ENCODE peak calls at places on chromosomes 3 and 15, in ten cellular contexts. A is T-helper 1 cell; W is stimulated activated CD8-positive, alpha-beta memory T cell treated with anti-CD3 and anti-CD28 coated beads, Interleukin-2, amount 100 ng/mL, for 1 hour; Y is activated T-helper 1 cell treated with Interleukin-2 at 50 U/mL for 16 hours; T is HuH-7; H is mesothelial cell of epicardium; N is lung; B is astrocyte; Z is NCI-H774; D is choroid plexus epithelial cell. V is an unnamed sample.
A peak's percentile ranks its signal among the peaks of the same experiment; 100 is the strongest.

GRCh38 chr3:15010664-15011063 is 54.5 kb downstream of the MRPS25 start:
- DNase-seq in H (no peak), N (no peak), W (no peak), A (no peak), T (no peak), D (no peak), Y (no peak), Z (no peak), B (peak; percentile 12), V (no peak)

GRCh38 chr15:84748274-84749110 is at the start of gene ZNF592:
- DNase-seq in Z (peak; percentile 72), B (peak; percentile 45), A (peak; percentile 83), N (peak; percentile 86), T (peak; percentile 64), W (peak; percentile 68), Y (peak; percentile 77), D (peak; percentile 76), H (peak; percentile 70), V (peak; percentile 60)

GRCh38 chr15:71598741-71599140 is 211.6 kb upstream of the NR2E3 start:
- DNase-seq in Y (no peak), T (no peak), Z (no peak), N (no peak), W (no peak), D (no peak), H (no peak), B (no peak), A (no peak), V (no peak)

GRCh38 chr3:64398431-64398830 is 173.2 kb upstream of the PRICKLE2 start:
- DNase-seq in T (no peak), B (peak; percentile 34), W (no peak), Z (no peak), Y (no peak), N (no peak), H (no peak), A (no peak), D (no peak), V (no peak)

GRCh38 chr3:141795719-141796435 is 32.7 kb downstream of the GRK7 start:
- DNase-seq in Y (no peak), D (no peak), A (peak; percentile 23), T (no peak), B (no peak), H (no peak), N (peak; percentile 44), Z (no peak), W (no peak), V (no peak)

GRCh38 chr15:66833372-66833771 is 131.3 kb downstream of the SMAD6 start:
- DNase-seq in H (no peak), A (no peak), B (no peak), D (no peak), Z (no peak), Y (no peak), N (no peak), W (no peak), T (no peak), V (no peak)

GRCh38 chr3:57935539-57935938 is 72.7 kb upstream of the FLNB start:
- DNase-seq in H (no peak), T (no peak), Y (no peak), N (no peak), W (no peak), Z (no peak), A (no peak), D (no peak), B (no peak), V (no peak)

GRCh38 chr15:31276596-31277298 is 49.9 kb upstream of the KLF13 start:
- DNase-seq in Z (peak; percentile 72), D (no peak), W (no peak), N (no peak), H (no peak), B (no peak), A (no peak), Y (no peak), T (no peak), V (no peak)